ENCODE peak calls at places on chromosome 14, in four cellular contexts. One of them, this sample, is unnamed.

GRCh38 chr14:84857571-84857970 is 672.4 kb upstream of the FLRT2 start:
- DNase-seq in body of pancreas: no peak
- DNase-seq in nephron progenitor cell: no peak
- DNase-seq in tibial artery: no peak
- DNase-seq in this sample: no peak

GRCh38 chr14:22416193-22416592 is 172.8 kb downstream of the DAD1 start:
- DNase-seq in body of pancreas: no peak
- DNase-seq in nephron progenitor cell: no peak
- DNase-seq in tibial artery: no peak
- DNase-seq in this sample: no peak

GRCh38 chr14:81516941-81517797 is 16.5 kb downstream of the SEL1L start:
- DNase-seq in body of pancreas: peak
- DNase-seq in nephron progenitor cell: peak
- DNase-seq in tibial artery: no peak
- DNase-seq in this sample: no peak

GRCh38 chr14:91872011-91872476 is 4.7 kb upstream of the TC2N start:
- DNase-seq in body of pancreas: peak
- DNase-seq in nephron progenitor cell: no peak
- DNase-seq in tibial artery: peak
- DNase-seq in this sample: peak

GRCh38 chr14:100463937-100464336 is 123.3 kb downstream of the BEGAIN start:
- DNase-seq in body of pancreas: no peak
- DNase-seq in nephron progenitor cell: no peak
- DNase-seq in tibial artery: no peak
- DNase-seq in this sample: no peak

GRCh38 chr14:53954551-53955233 is 1.9 kb downstream of the BMP4 start:
- DNase-seq in body of pancreas: peak
- DNase-seq in nephron progenitor cell: peak
- DNase-seq in tibial artery: peak
- DNase-seq in this sample: peak

GRCh38 chr14:47246367-47246766 is 429.0 kb downstream of the MDGA2 start:
- DNase-seq in body of pancreas: no peak
- DNase-seq in nephron progenitor cell: no peak
- DNase-seq in tibial artery: no peak
- DNase-seq in this sample: no peak

GRCh38 chr14:75232597-75232996 is 46.0 kb upstream of the FOS start:
- DNase-seq in body of pancreas: no peak
- DNase-seq in nephron progenitor cell: no peak
- DNase-seq in tibial artery: no peak
- DNase-seq in this sample: no peak

GRCh38 chr14:101252443-101253214 is 308.7 kb upstream of the DIO3 start:
- DNase-seq in body of pancreas: no peak
- DNase-seq in nephron progenitor cell: no peak
- DNase-seq in tibial artery: peak
- DNase-seq in this sample: no peak

GRCh38 chr14:102008891-102009290 is 44.5 kb downstream of the DYNC1H1 start:
- DNase-seq in body of pancreas: no peak
- DNase-seq in nephron progenitor cell: no peak
- DNase-seq in tibial artery: no peak
- DNase-seq in this sample: no peak

GRCh38 chr14:96681826-96682225 is 115.4 kb upstream of the VRK1 start:
- DNase-seq in body of pancreas: no peak
- DNase-seq in nephron progenitor cell: no peak
- DNase-seq in tibial artery: no peak
- DNase-seq in this sample: no peak

GRCh38 chr14:21384494-21384851 is 654 bp upstream of the SUPT16H start:
- DNase-seq in body of pancreas: no peak
- DNase-seq in nephron progenitor cell: no peak
- DNase-seq in tibial artery: no peak
- DNase-seq in this sample: no peak

GRCh38 chr14:95413289-95414215 is 93.8 kb upstream of the CLMN start:
- DNase-seq in body of pancreas: no peak
- DNase-seq in nephron progenitor cell: peak
- DNase-seq in tibial artery: no peak
- DNase-seq in this sample: no peak

GRCh38 chr14:54011001-54011400 is 54.4 kb upstream of the BMP4 start:
- DNase-seq in body of pancreas: no peak
- DNase-seq in nephron progenitor cell: no peak
- DNase-seq in tibial artery: no peak
- DNase-seq in this sample: no peak

GRCh38 chr14:22375321-22375930 is 213.6 kb downstream of the DAD1 start:
- DNase-seq in body of pancreas: no peak
- DNase-seq in nephron progenitor cell: peak
- DNase-seq in tibial artery: no peak
- DNase-seq in this sample: peak

GRCh38 chr14:98210045-98210678 is 1061.8 kb downstream of the BCL11B start:
- DNase-seq in body of pancreas: no peak
- DNase-seq in nephron progenitor cell: no peak
- DNase-seq in tibial artery: no peak
- DNase-seq in this sample: no peak

GRCh38 chr14:64628940-64629403 is 75.3 kb upstream of the PLEKHG3 start:
- DNase-seq in body of pancreas: no peak
- DNase-seq in nephron progenitor cell: no peak
- DNase-seq in tibial artery: no peak
- DNase-seq in this sample: no peak

GRCh38 chr14:24436355-24437019 is 6.1 kb downstream of the SDR39U1 start:
- DNase-seq in body of pancreas: peak
- DNase-seq in nephron progenitor cell: peak
- DNase-seq in tibial artery: no peak
- DNase-seq in this sample: peak

GRCh38 chr14:101065246-101065645 is 161.7 kb upstream of the RTL1 start:
- DNase-seq in body of pancreas: no peak
- DNase-seq in nephron progenitor cell: no peak
- DNase-seq in tibial artery: peak
- DNase-seq in this sample: no peak

GRCh38 chr14:99245541-99246511 is 26.2 kb downstream of the BCL11B start:
- DNase-seq in body of pancreas: no peak
- DNase-seq in nephron progenitor cell: peak
- DNase-seq in tibial artery: no peak
- DNase-seq in this sample: no peak

GRCh38 chr14:32072701-32073100 is 4.4 kb upstream of the ARHGAP5 start:
- DNase-seq in body of pancreas: no peak
- DNase-seq in nephron progenitor cell: no peak
- DNase-seq in tibial artery: no peak
- DNase-seq in this sample: no peak
- TF ChIP-seq CTCF in body of pancreas: no peak
- TF ChIP-seq CTCF in nephron progenitor cell: no peak
- TF ChIP-seq CTCF in tibial artery: no peak
- TF ChIP-seq CTCF in this sample: no peak

GRCh38 chr14:77760381-77761204 is at the start of gene SNW1:
- DNase-seq in body of pancreas: peak
- DNase-seq in nephron progenitor cell: peak
- DNase-seq in tibial artery: peak
- DNase-seq in this sample: peak
- TF ChIP-seq CTCF in body of pancreas: no peak
- TF ChIP-seq CTCF in nephron progenitor cell: no peak
- TF ChIP-seq CTCF in tibial artery: no peak
- TF ChIP-seq CTCF in this sample: no peak

GRCh38 chr14:38211258-38211735 is 3.6 kb downstream of the SSTR1 start:
- DNase-seq in body of pancreas: no peak
- DNase-seq in nephron progenitor cell: peak
- DNase-seq in tibial artery: no peak
- DNase-seq in this sample: no peak
- TF ChIP-seq CTCF in body of pancreas: no peak
- TF ChIP-seq CTCF in nephron progenitor cell: no peak
- TF ChIP-seq CTCF in tibial artery: no peak
- TF ChIP-seq CTCF in this sample: no peak

DNA sequence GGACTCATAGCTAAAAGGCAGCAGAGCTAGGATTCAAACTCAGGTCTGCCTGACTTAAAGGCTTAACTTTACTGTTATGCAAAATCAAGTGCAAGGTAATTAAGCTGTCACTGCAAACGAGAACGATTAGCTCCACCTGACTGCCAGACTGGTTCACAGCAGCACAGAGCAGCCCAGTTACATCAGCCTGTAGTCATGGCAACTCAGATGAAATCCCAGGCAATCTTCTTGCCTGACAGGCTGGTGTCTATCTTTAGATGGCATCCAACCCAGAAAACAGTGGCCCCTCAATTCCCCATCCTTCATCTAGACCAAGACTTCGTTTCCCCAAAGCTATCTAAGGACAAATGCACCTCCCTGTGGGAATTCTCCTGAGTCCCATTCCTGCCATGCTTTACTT is 77.3 kb upstream of the ACTN1 start:
- DNase-seq in body of pancreas: no peak
- DNase-seq in nephron progenitor cell: no peak
- DNase-seq in tibial artery: no peak
- DNase-seq in this sample: no peak
- TF ChIP-seq CTCF in body of pancreas: no peak
- TF ChIP-seq CTCF in nephron progenitor cell: no peak
- TF ChIP-seq CTCF in tibial artery: no peak
- TF ChIP-seq CTCF in this sample: no peak

This sample was measured in Calu3.